ENCODE peak calls at places on chromosomes 6 and 20, in nine cellular contexts. W, U, Z, I, G, S, Q, A and N are unnamed samples.

GRCh38 chr20:32281711-32282110 is 4.3 kb downstream of the KIF3B start:
- DNase-seq in W (no peak), U (no peak), Z (no peak), I (no peak), G (no peak), S (no peak), Q (no peak), A (no peak), N (no peak)

GRCh38 chr20:10984294-10984693 is 310.5 kb upstream of the JAG1 start:
- DNase-seq in W (no peak), U (no peak), Z (no peak), I (no peak), G (no peak), S (no peak), Q (no peak), A (no peak), N (no peak)

GRCh38 chr6:4678506-4679300 is 97.5 kb upstream of the CDYL start:
- DNase-seq in W (no peak), U (no peak), Z (no peak), I (no peak), G (no peak), S (no peak), Q (no peak), A (no peak), N (no peak)

GRCh38 chr6:160093061-160093460 is 28.6 kb upstream of the SLC22A1 start:
- DNase-seq in W (no peak), U (no peak), Z (no peak), I (no peak), G (no peak), S (no peak), Q (no peak), A (no peak), N (no peak)

GRCh38 chr6:139323511-139324445 is 32.0 kb upstream of the TXLNB start:
- DNase-seq in W (no peak), U (peak; percentile 26), Z (peak; percentile 9), I (peak; percentile 75), G (no peak), S (peak; percentile 88), Q (peak; percentile 51), A (peak; percentile 7), N (peak; percentile 85)

GRCh38 chr6:56243518-56244070 is 3.8 kb downstream of the COL21A1 start:
- DNase-seq in W (no peak), U (no peak), Z (no peak), I (no peak), G (no peak), S (no peak), Q (no peak), A (no peak), N (no peak)

GRCh38 chr6:157432861-157433260 is 51.9 kb downstream of the ZDHHC14 start:
- DNase-seq in W (no peak), U (no peak), Z (no peak), I (no peak), G (no peak), S (no peak), Q (no peak), A (no peak), N (no peak)

GRCh38 chr6:14848019-14848418 is 397.9 kb upstream of the JARID2 start:
- DNase-seq in W (no peak), U (no peak), Z (no peak), I (peak; percentile 78), G (no peak), S (no peak), Q (no peak), A (no peak), N (no peak)

GRCh38 chr20:63061051-63061531 is 54.3 kb upstream of the BHLHE23 start:
- DNase-seq in W (no peak), U (no peak), Z (no peak), I (no peak), G (no peak), S (no peak), Q (no peak), A (no peak), N (no peak)

GRCh38 chr20:63060057-63060991 is 53.6 kb upstream of the BHLHE23 start:
- DNase-seq in W (no peak), U (no peak), Z (no peak), I (peak; percentile 22), G (no peak), S (peak; percentile 10), Q (no peak), A (no peak), N (no peak)

GRCh38 chr20:63064310-63064709 is 57.5 kb upstream of the BHLHE23 start:
- DNase-seq in W (no peak), U (no peak), Z (peak; percentile 35), I (no peak), G (no peak), S (no peak), Q (no peak), A (no peak), N (peak; percentile 22)

GRCh38 chr20:63061701-63062100 is 54.9 kb upstream of the BHLHE23 start:
- DNase-seq in W (no peak), U (no peak), Z (no peak), I (no peak), G (no peak), S (no peak), Q (no peak), A (no peak), N (no peak)

DNA sequence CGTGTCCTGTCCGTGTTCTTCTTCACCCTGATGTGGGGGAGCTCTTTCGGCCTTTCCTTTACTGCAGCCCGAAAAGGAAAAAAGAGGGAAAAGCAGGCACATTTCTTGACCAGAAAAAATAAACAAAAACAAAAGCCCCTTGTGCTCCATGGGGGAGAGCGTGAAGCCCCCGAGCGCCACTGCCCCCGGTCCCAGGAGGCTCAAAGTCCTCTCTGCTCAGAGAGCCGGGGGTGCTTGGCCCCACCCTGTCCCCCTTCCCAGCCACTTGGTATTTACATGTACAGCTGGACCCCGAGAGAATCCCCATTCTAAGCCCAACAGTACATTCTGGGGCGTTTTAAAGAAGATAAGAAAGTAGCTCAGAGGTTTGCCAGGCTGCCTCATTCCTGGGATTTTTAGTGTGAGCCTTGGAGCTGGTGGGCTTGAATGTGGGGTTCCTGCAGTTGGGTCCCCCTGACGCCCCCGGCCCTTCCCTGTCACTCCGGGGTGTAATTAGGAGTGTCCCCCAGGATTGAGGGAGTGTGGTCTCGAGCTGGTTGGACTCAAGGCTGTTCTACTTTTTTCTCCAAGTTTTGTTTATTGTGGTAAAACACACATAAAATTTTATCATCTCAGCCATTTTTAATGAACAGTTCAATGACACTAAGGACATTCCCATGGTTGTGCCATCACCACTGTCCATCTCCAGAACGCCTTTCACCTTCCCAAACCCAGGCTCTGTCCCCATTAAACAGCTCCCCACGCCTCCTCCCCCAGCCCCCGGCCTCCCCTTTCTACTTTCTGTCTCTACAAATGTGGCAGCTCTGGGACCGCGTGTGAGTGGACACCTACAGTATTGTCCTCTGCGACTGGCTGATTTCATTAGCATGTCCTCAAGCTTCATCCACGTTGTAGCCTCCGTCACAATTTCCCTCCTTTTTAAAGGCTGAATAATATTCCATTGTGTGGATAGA is 55.7 kb upstream of the BHLHE23 start:
- DNase-seq in W (no peak), U (no peak), Z (no peak), I (no peak), G (no peak), S (no peak), Q (no peak), A (no peak), N (no peak)
- H3K27ac ChIP-seq in W (no peak overlapping the region), U (no peak overlapping the region), Z (no peak overlapping the region), I (no peak overlapping the region), G (no peak overlapping the region), S (no peak overlapping the region), Q (no peak overlapping the region), A (no peak overlapping the region), N (no peak overlapping the region)

GRCh38 chr20:20366551-20366895 is 1.4 kb upstream of the INSM1 start:
- DNase-seq in W (no peak), U (no peak), Z (no peak), I (no peak), G (no peak), S (no peak), Q (no peak), A (no peak), N (no peak)

GRCh38 chr20:20366896-20367680 is 816 bp upstream of the INSM1 start:
- DNase-seq in W (no peak), U (peak; percentile 57), Z (no peak), I (no peak), G (no peak), S (no peak), Q (no peak), A (no peak), N (no peak)

GRCh38 chr20:20364016-20364746 is 3.7 kb upstream of the INSM1 start:
- DNase-seq in W (no peak), U (peak; percentile 58), Z (no peak), I (no peak), G (no peak), S (no peak), Q (no peak), A (no peak), N (no peak)

GRCh38 chr20:20364747-20365558 is 3.0 kb upstream of the INSM1 start:
- DNase-seq in W (no peak), U (no peak), Z (no peak), I (no peak), G (no peak), S (no peak), Q (no peak), A (no peak), N (no peak)

GRCh38 chr20:20365593-20365992 is 2.3 kb upstream of the INSM1 start:
- DNase-seq in W (no peak), U (no peak), Z (no peak), I (no peak), G (no peak), S (no peak), Q (no peak), A (no peak), N (no peak)
- H3K27me3 ChIP-seq in W (peaks cover 19% of the 10 kb centered on the region), U (peaks cover 86% of the 10 kb centered on the region), Z (peaks cover 12% of the 10 kb centered on the region), I (peaks cover 92% of the 10 kb centered on the region), G (peaks cover 97% of the 10 kb centered on the region), S (peaks cover 88% of the 10 kb centered on the region), Q (peaks cover 88% of the 10 kb centered on the region), A (peaks cover 83% of the 10 kb centered on the region), N (peaks cover 21% of the 10 kb centered on the region)

DNA sequence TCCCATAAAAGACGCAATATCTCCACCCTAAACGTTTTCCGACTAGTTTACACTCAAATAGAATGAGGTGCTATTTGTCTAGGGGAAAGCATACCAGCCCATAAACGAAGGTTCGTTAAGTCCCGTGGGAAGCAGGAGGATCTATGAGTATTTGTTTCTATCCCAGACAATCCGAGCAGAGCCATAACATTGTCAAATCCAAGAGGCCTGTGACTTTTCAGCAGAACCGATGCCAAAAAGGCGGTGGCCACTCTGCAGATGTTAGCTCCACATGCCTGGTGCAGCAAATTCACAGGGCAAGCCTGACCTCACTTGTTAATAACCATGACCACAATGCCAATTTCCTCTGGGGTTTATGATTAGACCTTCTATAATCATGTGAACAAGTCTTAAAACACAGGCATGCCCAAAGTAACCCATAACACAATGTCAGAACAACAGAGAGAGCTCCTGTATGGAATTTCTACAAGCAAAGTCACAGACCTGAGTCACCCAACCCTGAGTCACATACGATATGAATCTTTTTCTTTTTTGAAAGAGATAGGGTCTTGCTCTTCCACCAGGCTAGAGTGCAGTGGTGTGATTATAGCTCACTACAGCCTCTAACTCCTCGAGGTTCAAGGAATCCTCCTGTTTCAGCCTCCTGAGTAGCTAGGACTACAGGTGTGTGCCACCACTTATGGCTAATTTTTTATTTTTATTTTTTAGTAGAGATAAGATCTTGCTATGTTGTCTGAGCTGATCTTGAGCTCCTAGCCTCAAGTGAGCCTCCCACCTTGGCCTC is 123.3 kb downstream of the KIF13A start:
- DNase-seq in W (peak; percentile 57), U (no peak), Z (peak; percentile 34), I (peak; percentile 82), G (peak; percentile 97), S (peak; percentile 77), Q (no peak), A (peak; percentile 15), N (no peak)
- H3K4me2 ChIP-seq in W (peak overlapping the region; percentile 60), U (no peak overlapping the region), Z (peak overlapping the region; percentile 72), I (peak overlapping the region; percentile 1), G (peak overlapping the region; percentile 81), S (no peak overlapping the region), Q (peak overlapping the region; percentile 56), A (no peak overlapping the region), N (no peak overlapping the region)

GRCh38 chr6:108844135-108844534 is 4.1 kb upstream of the ARMC2 start:
- DNase-seq in W (no peak), U (no peak), Z (no peak), I (no peak), G (no peak), S (no peak), Q (no peak), A (no peak), N (no peak)

GRCh38 chr6:108838101-108838717 is 10.0 kb upstream of the ARMC2 start:
- DNase-seq in W (no peak), U (peak; percentile 43), Z (no peak), I (peak; percentile 6), G (no peak), S (peak; percentile 24), Q (peak; percentile 64), A (no peak), N (peak; percentile 17)

GRCh38 chr6:108841377-108841855 is 6.8 kb upstream of the ARMC2 start:
- DNase-seq in W (no peak), U (no peak), Z (no peak), I (no peak), G (no peak), S (no peak), Q (no peak), A (no peak), N (no peak)

GRCh38 chr6:108839068-108839467 is 9.2 kb upstream of the ARMC2 start:
- DNase-seq in W (no peak), U (no peak), Z (no peak), I (no peak), G (no peak), S (no peak), Q (no peak), A (no peak), N (no peak)

GRCh38 chr6:108840919-108841318 is 7.3 kb upstream of the ARMC2 start:
- DNase-seq in W (no peak), U (no peak), Z (no peak), I (no peak), G (no peak), S (no peak), Q (no peak), A (no peak), N (no peak)
- H3K27ac ChIP-seq in W (no peak overlapping the region), U (no peak overlapping the region), Z (no peak overlapping the region), I (no peak overlapping the region), G (no peak overlapping the region), S (no peak overlapping the region), Q (no peak overlapping the region), A (no peak overlapping the region), N (no peak overlapping the region)